ENCODE peak calls at places on chromosomes 11 and 22, in nine cellular contexts. M is cardiac muscle cell; O is GM23248; Y is A673; Q is right lobe of liver; H is effector memory CD4-positive, alpha-beta T cell; K is adrenal gland; R is transverse colon; X is ovary. C is an unnamed sample.
A peak's percentile ranks its signal among the peaks of the same experiment; 100 is the strongest.

GRCh38 chr22:50400931-50401330 is 57.8 kb downstream of the PPP6R2 start:
- DNase-seq in M (no peak), O (no peak), Y (no peak), Q (no peak), H (no peak), K (no peak), R (no peak), X (no peak), C (no peak)

GRCh38 chr22:48546653-48547424 is 1280.8 kb downstream of the BRD1 start:
- DNase-seq in M (no peak), O (no peak), Y (no peak), Q (no peak), H (no peak), K (no peak), R (no peak), X (no peak), C (no peak)

GRCh38 chr11:119666463-119667131 is 62.4 kb downstream of the NECTIN1 start:
- DNase-seq in M (peak; percentile 87), O (peak; percentile 79), Y (peak; percentile 24), Q (peak; percentile 87), H (peak; percentile 17), K (peak; percentile 72), R (peak; percentile 79), X (peak; percentile 85), C (peak; percentile 92)

GRCh38 chr11:92384807-92385206 is 160.2 kb downstream of the FAT3 start:
- DNase-seq in M (no peak), O (peak; percentile 25), Y (peak; percentile 26), Q (no peak), H (no peak), K (no peak), R (no peak), X (no peak), C (peak; percentile 30)

GRCh38 chr22:27370281-27370680 is 431.3 kb downstream of the MN1 start:
- DNase-seq in M (no peak), O (no peak), Y (no peak), Q (no peak), H (no peak), K (no peak), R (no peak), X (no peak), C (no peak)

GRCh38 chr22:46750530-46750800 is 12.0 kb upstream of the TBC1D22A start:
- DNase-seq in M (no peak), O (no peak), Y (no peak), Q (no peak), H (no peak), K (no peak), R (no peak), X (no peak), C (no peak)

GRCh38 chr22:26295583-26296126 is 126.4 kb downstream of the SEZ6L start:
- DNase-seq in M (no peak), O (no peak), Y (no peak), Q (no peak), H (no peak), K (no peak), R (no peak), X (no peak), C (no peak)

GRCh38 chr22:46590334-46590733 is 29.9 kb upstream of the GRAMD4 start:
- DNase-seq in M (no peak), O (no peak), Y (no peak), Q (no peak), H (no peak), K (no peak), R (no peak), X (no peak), C (no peak)

GRCh38 chr11:75223954-75224643 is 16.5 kb upstream of the TPBGL start:
- DNase-seq in M (no peak), O (no peak), Y (no peak), Q (no peak), H (no peak), K (no peak), R (no peak), X (no peak), C (no peak)

GRCh38 chr22:42648368-42649260 is 578 bp downstream of the CYB5R3 start:
- DNase-seq in M (no peak), O (peak; percentile 80), Y (no peak), Q (peak; percentile 93), H (peak; percentile 12), K (peak; percentile 49), R (peak; percentile 89), X (peak; percentile 57), C (no peak)

DNA sequence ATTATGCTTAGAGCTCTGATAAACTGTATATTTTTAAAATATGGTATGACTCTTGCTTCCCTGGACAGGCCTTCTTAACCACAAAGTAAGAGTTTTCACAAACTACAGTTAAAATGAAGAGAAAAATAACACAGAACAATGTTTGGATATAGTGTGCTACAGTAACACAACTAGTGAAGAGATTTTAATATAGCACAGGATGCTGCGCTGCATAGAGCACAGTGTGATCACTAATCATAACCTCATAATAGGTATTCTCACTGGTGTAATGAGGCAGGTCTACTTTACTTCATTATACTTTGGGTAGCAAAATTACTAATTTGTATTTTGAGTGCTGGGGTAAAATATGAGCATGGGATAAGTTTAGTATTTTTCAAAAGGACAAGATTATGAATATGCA is 256.5 kb downstream of the GUCY1A2 start:
- DNase-seq in M (no peak), O (no peak), Y (no peak), Q (no peak), H (no peak), K (no peak), R (no peak), X (no peak), C (no peak)
- H3K4me3 ChIP-seq in M (no peak overlapping the region), O (no peak overlapping the region), Y (no peak overlapping the region), Q (no peak overlapping the region), H (no peak overlapping the region), K (no peak overlapping the region), R (no peak overlapping the region), X (no peak overlapping the region), C (no peak overlapping the region)

GRCh38 chr11:61162092-61162935 is 1.1 kb upstream of the VPS37C start:
- DNase-seq in M (peak; percentile 40), O (peak; percentile 29), Y (peak; percentile 65), Q (no peak), H (no peak), K (no peak), R (peak; percentile 47), X (no peak), C (peak; percentile 56)
- H3K4me3 ChIP-seq in M (peak overlapping the region; percentile 53), O (peak overlapping the region; percentile 83), Y (peak overlapping the region; percentile 87), Q (peak overlapping the region; percentile 95), H (peak overlapping the region; percentile 44), K (no peak overlapping the region), R (peak overlapping the region; percentile 55), X (peak overlapping the region; percentile 79), C (peak overlapping the region; percentile 66)

GRCh38 chr11:461626-462025 is 11.5 kb downstream of the PTDSS2 start:
- DNase-seq in M (no peak), O (no peak), Y (no peak), Q (no peak), H (no peak), K (no peak), R (no peak), X (no peak), C (no peak)

GRCh38 chr11:457071-457760 is 7.1 kb downstream of the PTDSS2 start:
- DNase-seq in M (no peak), O (no peak), Y (no peak), Q (no peak), H (no peak), K (no peak), R (no peak), X (no peak), C (no peak)

GRCh38 chr11:460331-461199 is 10.5 kb downstream of the PTDSS2 start:
- DNase-seq in M (no peak), O (peak; percentile 13), Y (no peak), Q (no peak), H (no peak), K (peak; percentile 33), R (no peak), X (no peak), C (no peak)

GRCh38 chr11:462107-462890 is 12.2 kb downstream of the PTDSS2 start:
- DNase-seq in M (no peak), O (no peak), Y (no peak), Q (no peak), H (no peak), K (no peak), R (no peak), X (no peak), C (peak; percentile 17)

GRCh38 chr11:459511-460220 is 9.6 kb downstream of the PTDSS2 start:
- DNase-seq in M (no peak), O (no peak), Y (no peak), Q (no peak), H (no peak), K (no peak), R (no peak), X (no peak), C (no peak)
- H3K4me3 ChIP-seq in M (no peak overlapping the region), O (no peak overlapping the region), Y (no peak overlapping the region), Q (no peak overlapping the region), H (no peak overlapping the region), K (no peak overlapping the region), R (no peak overlapping the region), X (no peak overlapping the region), C (no peak overlapping the region)

GRCh38 chr11:128343134-128343514 is 244.2 kb downstream of the ETS1 start:
- DNase-seq in M (no peak), O (no peak), Y (no peak), Q (no peak), H (no peak), K (no peak), R (no peak), X (no peak), C (no peak)

GRCh38 chr11:128343870-128344269 is 243.5 kb downstream of the ETS1 start:
- DNase-seq in M (no peak), O (no peak), Y (no peak), Q (no peak), H (no peak), K (no peak), R (no peak), X (no peak), C (no peak)

GRCh38 chr11:128341280-128341679 is 246.1 kb downstream of the ETS1 start:
- DNase-seq in M (no peak), O (peak; percentile 25), Y (no peak), Q (no peak), H (peak; percentile 62), K (no peak), R (no peak), X (no peak), C (no peak)

GRCh38 chr11:128342511-128343133 is 244.7 kb downstream of the ETS1 start:
- DNase-seq in M (peak; percentile 57), O (peak; percentile 88), Y (no peak), Q (no peak), H (peak; percentile 76), K (peak; percentile 80), R (peak; percentile 42), X (no peak), C (no peak)

DNA sequence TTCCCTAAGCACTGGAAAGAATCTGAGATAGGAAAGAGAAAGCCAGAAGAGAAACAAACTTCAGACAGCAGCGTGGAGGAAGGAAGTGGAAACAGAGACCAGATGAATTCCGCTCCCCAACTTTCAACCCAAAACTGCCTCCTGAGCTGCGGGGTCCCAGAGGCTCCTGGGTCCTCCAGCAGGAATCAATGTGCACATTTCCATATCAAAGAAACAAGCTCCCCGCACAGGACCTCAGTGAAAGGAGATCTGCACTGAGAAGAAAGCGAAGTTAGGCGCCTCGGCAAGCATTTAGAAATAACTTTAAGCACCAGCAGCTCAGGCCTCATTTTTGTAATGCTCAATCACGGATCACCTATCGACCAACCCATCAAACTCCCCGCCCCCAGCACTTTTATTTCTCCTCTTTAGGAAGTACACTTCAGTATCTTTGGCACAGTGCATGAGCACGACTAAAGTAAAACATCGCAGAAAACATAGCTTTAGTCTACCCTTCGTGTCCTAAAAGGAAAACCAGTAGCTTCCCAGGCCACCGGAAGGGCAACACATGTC is 245.5 kb downstream of the ETS1 start:
- DNase-seq in M (no peak), O (no peak), Y (no peak), Q (no peak), H (no peak), K (no peak), R (no peak), X (no peak), C (no peak)
- H3K4me3 ChIP-seq in M (no peak overlapping the region), O (no peak overlapping the region), Y (no peak overlapping the region), Q (no peak overlapping the region), H (peak overlapping the region; percentile 11), K (no peak overlapping the region), R (no peak overlapping the region), X (no peak overlapping the region), C (no peak overlapping the region)

GRCh38 chr22:32662587-32662915 is 139.0 kb upstream of the TIMP3 start:
- DNase-seq in M (no peak), O (no peak), Y (no peak), Q (no peak), H (no peak), K (no peak), R (no peak), X (no peak), C (no peak)
- H3K4me3 ChIP-seq in M (no peak overlapping the region), O (no peak overlapping the region), Y (no peak overlapping the region), Q (no peak overlapping the region), H (no peak overlapping the region), K (no peak overlapping the region), R (no peak overlapping the region), X (no peak overlapping the region), C (no peak overlapping the region)

C was measured in SK-N-SH.